ENCODE peak calls at places on chromosomes 2 and 18, in eight cellular contexts. N is iris pigment epithelial cell, Y is AG04450, P is nephron progenitor cell, G is RKO, F is AML-193, H is hepatocyte, R is endodermal cell. X is an unnamed sample.

GRCh38 chr2:88603146-88603545 is 24.1 kb downstream of the EIF2AK3 start:
- DNase-seq in N (peak), Y (no peak), P (no peak), G (no peak), F (no peak), H (no peak), R (no peak), X (peak)

GRCh38 chr2:60979231-60979630 is 38.3 kb upstream of the PEX13 start:
- DNase-seq in N (no peak), Y (no peak), P (no peak), G (no peak), F (peak), H (no peak), R (no peak), X (no peak)

GRCh38 chr18:9858642-9859041 is 27.1 kb upstream of the TXNDC2 start:
- DNase-seq in N (no peak), Y (no peak), P (no peak), G (no peak), F (no peak), H (no peak), R (no peak), X (no peak)

GRCh38 chr18:10122116-10122515 is 208.3 kb downstream of the VAPA start:
- DNase-seq in N (peak), Y (no peak), P (no peak), G (no peak), F (no peak), H (peak), R (no peak), X (peak)

GRCh38 chr2:96408631-96409542 is 73.3 kb downstream of the NCAPH start:
- DNase-seq in N (peak), Y (no peak), P (no peak), G (no peak), F (no peak), H (no peak), R (no peak), X (no peak)

GRCh38 chr2:168961450-168962229 is 60.5 kb downstream of the G6PC2 start:
- DNase-seq in N (peak), Y (peak), P (peak), G (peak), F (peak), H (peak), R (peak), X (peak)

GRCh38 chr2:191202209-191202721 is 42.9 kb upstream of the MYO1B start:
- DNase-seq in N (peak), Y (peak), P (no peak), G (no peak), F (no peak), H (no peak), R (no peak), X (peak)

GRCh38 chr2:51201295-51201694 is 169.4 kb upstream of the NRXN1 start:
- DNase-seq in N (no peak), Y (no peak), P (no peak), G (no peak), F (no peak), H (no peak), R (no peak), X (no peak)

GRCh38 chr18:28175047-28175929 is 1.6 kb downstream of the CDH2 start:
- DNase-seq in N (peak), Y (no peak), P (peak), G (no peak), F (no peak), H (peak), R (peak), X (peak)

GRCh38 chr18:8989855-8990254 is 112.6 kb upstream of the NDUFV2 start:
- DNase-seq in N (no peak), Y (no peak), P (no peak), G (no peak), F (no peak), H (no peak), R (no peak), X (no peak)

GRCh38 chr2:174335605-174336402 is 1.1 kb downstream of the SP9 start:
- DNase-seq in N (no peak), Y (no peak), P (peak), G (no peak), F (no peak), H (peak), R (peak), X (peak)

GRCh38 chr2:186755066-186755465 is 61.2 kb downstream of the FAM171B start:
- DNase-seq in N (peak), Y (no peak), P (no peak), G (no peak), F (no peak), H (no peak), R (no peak), X (peak)

GRCh38 chr2:183070942-183071844 is 7.4 kb upstream of the DUSP19 start:
- DNase-seq in N (peak), Y (no peak), P (peak), G (no peak), F (no peak), H (peak), R (peak), X (peak)

GRCh38 chr2:101806123-101806522 is 108.6 kb downstream of the MAP4K4 start:
- DNase-seq in N (peak), Y (no peak), P (no peak), G (no peak), F (no peak), H (peak), R (peak), X (peak)

X was measured in EH.